ENCODE peak calls at places on chromosome 14, in eight cellular contexts. One of them, this sample, is unnamed.

GRCh38 chr14:28768549-28768870 is 1.9 kb downstream of the FOXG1 start:
- DNase-seq in T-helper 2 cell: no peak
- DNase-seq in AML-193: no peak
- DNase-seq in NCI-H1092 treated with DMSO at 0.1 percent for 48 hours: no peak
- DNase-seq in Jurkat, Clone E6-1: no peak
- DNase-seq in GOT3: no peak
- DNase-seq in body of pancreas: no peak
- DNase-seq in HTR-8/SVneo: no peak
- DNase-seq in this sample: no peak

GRCh38 chr14:95862243-95862642 is 14.4 kb upstream of the TUNAR start:
- DNase-seq in T-helper 2 cell: no peak
- DNase-seq in AML-193: no peak
- DNase-seq in NCI-H1092 treated with DMSO at 0.1 percent for 48 hours: no peak
- DNase-seq in Jurkat, Clone E6-1: no peak
- DNase-seq in GOT3: no peak
- DNase-seq in body of pancreas: no peak
- DNase-seq in HTR-8/SVneo: no peak
- DNase-seq in this sample: no peak

GRCh38 chr14:38290601-38291190 is 34.8 kb upstream of the CLEC14A start:
- DNase-seq in T-helper 2 cell: no peak
- DNase-seq in AML-193: no peak
- DNase-seq in NCI-H1092 treated with DMSO at 0.1 percent for 48 hours: no peak
- DNase-seq in Jurkat, Clone E6-1: no peak
- DNase-seq in GOT3: no peak
- DNase-seq in body of pancreas: no peak
- DNase-seq in HTR-8/SVneo: peak
- DNase-seq in this sample: peak

GRCh38 chr14:105392161-105393090 is 5.9 kb upstream of the TEX22 start:
- DNase-seq in T-helper 2 cell: no peak
- DNase-seq in AML-193: no peak
- DNase-seq in NCI-H1092 treated with DMSO at 0.1 percent for 48 hours: no peak
- DNase-seq in Jurkat, Clone E6-1: no peak
- DNase-seq in GOT3: no peak
- DNase-seq in body of pancreas: no peak
- DNase-seq in HTR-8/SVneo: no peak
- DNase-seq in this sample: no peak

GRCh38 chr14:105151131-105151837 is 17.3 kb downstream of the JAG2 start:
- DNase-seq in T-helper 2 cell: no peak
- DNase-seq in AML-193: no peak
- DNase-seq in NCI-H1092 treated with DMSO at 0.1 percent for 48 hours: no peak
- DNase-seq in Jurkat, Clone E6-1: no peak
- DNase-seq in GOT3: no peak
- DNase-seq in body of pancreas: no peak
- DNase-seq in HTR-8/SVneo: no peak
- DNase-seq in this sample: no peak

GRCh38 chr14:71113376-71113775 is 206.1 kb downstream of the PCNX1 start:
- DNase-seq in T-helper 2 cell: no peak
- DNase-seq in AML-193: no peak
- DNase-seq in NCI-H1092 treated with DMSO at 0.1 percent for 48 hours: no peak
- DNase-seq in Jurkat, Clone E6-1: no peak
- DNase-seq in GOT3: no peak
- DNase-seq in body of pancreas: no peak
- DNase-seq in HTR-8/SVneo: no peak
- DNase-seq in this sample: no peak

GRCh38 chr14:68884031-68885030 is 91.5 kb upstream of the ZFP36L1 start:
- DNase-seq in T-helper 2 cell: no peak
- DNase-seq in AML-193: no peak
- DNase-seq in NCI-H1092 treated with DMSO at 0.1 percent for 48 hours: peak
- DNase-seq in Jurkat, Clone E6-1: no peak
- DNase-seq in GOT3: no peak
- DNase-seq in body of pancreas: no peak
- DNase-seq in HTR-8/SVneo: no peak
- DNase-seq in this sample: no peak

GRCh38 chr14:75470238-75470797 is 42.5 kb downstream of the JDP2 start:
- DNase-seq in T-helper 2 cell: no peak
- DNase-seq in AML-193: no peak
- DNase-seq in NCI-H1092 treated with DMSO at 0.1 percent for 48 hours: peak
- DNase-seq in Jurkat, Clone E6-1: no peak
- DNase-seq in GOT3: no peak
- DNase-seq in body of pancreas: peak
- DNase-seq in HTR-8/SVneo: no peak
- DNase-seq in this sample: no peak

GRCh38 chr14:68510201-68510600 is 282.7 kb downstream of the ZFP36L1 start:
- DNase-seq in T-helper 2 cell: no peak
- DNase-seq in AML-193: no peak
- DNase-seq in NCI-H1092 treated with DMSO at 0.1 percent for 48 hours: no peak
- DNase-seq in Jurkat, Clone E6-1: no peak
- DNase-seq in GOT3: no peak
- DNase-seq in body of pancreas: no peak
- DNase-seq in HTR-8/SVneo: no peak
- DNase-seq in this sample: no peak

GRCh38 chr14:67970923-67971322 is 151.3 kb downstream of the RAD51B start:
- DNase-seq in T-helper 2 cell: no peak
- DNase-seq in AML-193: no peak
- DNase-seq in NCI-H1092 treated with DMSO at 0.1 percent for 48 hours: no peak
- DNase-seq in Jurkat, Clone E6-1: no peak
- DNase-seq in GOT3: no peak
- DNase-seq in body of pancreas: no peak
- DNase-seq in HTR-8/SVneo: no peak
- DNase-seq in this sample: no peak

GRCh38 chr14:99779751-99780150 is 13.5 kb upstream of the EML1 start:
- DNase-seq in T-helper 2 cell: no peak
- DNase-seq in AML-193: no peak
- DNase-seq in NCI-H1092 treated with DMSO at 0.1 percent for 48 hours: no peak
- DNase-seq in Jurkat, Clone E6-1: no peak
- DNase-seq in GOT3: no peak
- DNase-seq in body of pancreas: no peak
- DNase-seq in HTR-8/SVneo: no peak
- DNase-seq in this sample: peak

GRCh38 chr14:68604361-68604730 is 188.5 kb downstream of the ZFP36L1 start:
- DNase-seq in T-helper 2 cell: no peak
- DNase-seq in AML-193: no peak
- DNase-seq in NCI-H1092 treated with DMSO at 0.1 percent for 48 hours: no peak
- DNase-seq in Jurkat, Clone E6-1: no peak
- DNase-seq in GOT3: no peak
- DNase-seq in body of pancreas: no peak
- DNase-seq in HTR-8/SVneo: no peak
- DNase-seq in this sample: no peak

GRCh38 chr14:93772263-93772662 is 16.0 kb downstream of the PRIMA1 start:
- DNase-seq in T-helper 2 cell: no peak
- DNase-seq in AML-193: no peak
- DNase-seq in NCI-H1092 treated with DMSO at 0.1 percent for 48 hours: no peak
- DNase-seq in Jurkat, Clone E6-1: no peak
- DNase-seq in GOT3: no peak
- DNase-seq in body of pancreas: no peak
- DNase-seq in HTR-8/SVneo: no peak
- DNase-seq in this sample: no peak

GRCh38 chr14:89360277-89360676 is 56.8 kb downstream of the FOXN3 start:
- DNase-seq in T-helper 2 cell: no peak
- DNase-seq in AML-193: no peak
- DNase-seq in NCI-H1092 treated with DMSO at 0.1 percent for 48 hours: no peak
- DNase-seq in Jurkat, Clone E6-1: no peak
- DNase-seq in GOT3: no peak
- DNase-seq in body of pancreas: no peak
- DNase-seq in HTR-8/SVneo: no peak
- DNase-seq in this sample: no peak

GRCh38 chr14:40347675-40348074 is 915.4 kb upstream of the FBXO33 start:
- DNase-seq in T-helper 2 cell: no peak
- DNase-seq in AML-193: no peak
- DNase-seq in NCI-H1092 treated with DMSO at 0.1 percent for 48 hours: no peak
- DNase-seq in Jurkat, Clone E6-1: no peak
- DNase-seq in GOT3: no peak
- DNase-seq in body of pancreas: no peak
- DNase-seq in HTR-8/SVneo: no peak
- DNase-seq in this sample: no peak

GRCh38 chr14:69612759-69613145 is 1.4 kb downstream of the SUSD6 start:
- DNase-seq in T-helper 2 cell: no peak
- DNase-seq in AML-193: no peak
- DNase-seq in NCI-H1092 treated with DMSO at 0.1 percent for 48 hours: peak
- DNase-seq in Jurkat, Clone E6-1: no peak
- DNase-seq in GOT3: no peak
- DNase-seq in body of pancreas: no peak
- DNase-seq in HTR-8/SVneo: no peak
- DNase-seq in this sample: no peak

GRCh38 chr14:90905531-90905930 is 89.3 kb upstream of the TTC7B start:
- DNase-seq in T-helper 2 cell: no peak
- DNase-seq in AML-193: no peak
- DNase-seq in NCI-H1092 treated with DMSO at 0.1 percent for 48 hours: no peak
- DNase-seq in Jurkat, Clone E6-1: no peak
- DNase-seq in GOT3: no peak
- DNase-seq in body of pancreas: no peak
- DNase-seq in HTR-8/SVneo: no peak
- DNase-seq in this sample: no peak

GRCh38 chr14:20262642-20263128 is 23.6 kb downstream of the OR11H4 start:
- DNase-seq in T-helper 2 cell: no peak
- DNase-seq in AML-193: no peak
- DNase-seq in NCI-H1092 treated with DMSO at 0.1 percent for 48 hours: no peak
- DNase-seq in Jurkat, Clone E6-1: no peak
- DNase-seq in GOT3: no peak
- DNase-seq in body of pancreas: no peak
- DNase-seq in HTR-8/SVneo: peak
- DNase-seq in this sample: no peak

GRCh38 chr14:104143521-104144452 is 5.4 kb downstream of the KIF26A start:
- DNase-seq in T-helper 2 cell: no peak
- DNase-seq in AML-193: no peak
- DNase-seq in NCI-H1092 treated with DMSO at 0.1 percent for 48 hours: no peak
- DNase-seq in Jurkat, Clone E6-1: no peak
- DNase-seq in GOT3: no peak
- DNase-seq in body of pancreas: no peak
- DNase-seq in HTR-8/SVneo: no peak
- DNase-seq in this sample: no peak

GRCh38 chr14:38884109-38884508 is 218.9 kb downstream of the SEC23A start:
- DNase-seq in T-helper 2 cell: no peak
- DNase-seq in AML-193: no peak
- DNase-seq in NCI-H1092 treated with DMSO at 0.1 percent for 48 hours: no peak
- DNase-seq in Jurkat, Clone E6-1: no peak
- DNase-seq in GOT3: no peak
- DNase-seq in body of pancreas: no peak
- DNase-seq in HTR-8/SVneo: no peak
- DNase-seq in this sample: no peak

GRCh38 chr14:87522575-87522974 is 470.4 kb downstream of the GALC start:
- DNase-seq in T-helper 2 cell: no peak
- DNase-seq in AML-193: no peak
- DNase-seq in NCI-H1092 treated with DMSO at 0.1 percent for 48 hours: no peak
- DNase-seq in Jurkat, Clone E6-1: no peak
- DNase-seq in GOT3: no peak
- DNase-seq in body of pancreas: peak
- DNase-seq in HTR-8/SVneo: no peak
- DNase-seq in this sample: no peak

GRCh38 chr14:91845652-91846051 is 21.7 kb downstream of the TC2N start:
- DNase-seq in T-helper 2 cell: no peak
- DNase-seq in AML-193: no peak
- DNase-seq in NCI-H1092 treated with DMSO at 0.1 percent for 48 hours: no peak
- DNase-seq in Jurkat, Clone E6-1: no peak
- DNase-seq in GOT3: no peak
- DNase-seq in body of pancreas: no peak
- DNase-seq in HTR-8/SVneo: no peak
- DNase-seq in this sample: no peak

GRCh38 chr14:87133073-87133815 is 859.7 kb downstream of the GALC start:
- DNase-seq in T-helper 2 cell: no peak
- DNase-seq in AML-193: no peak
- DNase-seq in NCI-H1092 treated with DMSO at 0.1 percent for 48 hours: no peak
- DNase-seq in Jurkat, Clone E6-1: no peak
- DNase-seq in GOT3: no peak
- DNase-seq in body of pancreas: no peak
- DNase-seq in HTR-8/SVneo: no peak
- DNase-seq in this sample: no peak

GRCh38 chr14:76007852-76008251 is 22.3 kb downstream of the IFT43 start:
- DNase-seq in T-helper 2 cell: no peak
- DNase-seq in AML-193: no peak
- DNase-seq in NCI-H1092 treated with DMSO at 0.1 percent for 48 hours: no peak
- DNase-seq in Jurkat, Clone E6-1: no peak
- DNase-seq in GOT3: no peak
- DNase-seq in body of pancreas: no peak
- DNase-seq in HTR-8/SVneo: no peak
- DNase-seq in this sample: no peak

GRCh38 chr14:66359500-66359899 is 126.7 kb upstream of the CCDC196 start:
- DNase-seq in T-helper 2 cell: no peak
- DNase-seq in AML-193: peak
- DNase-seq in NCI-H1092 treated with DMSO at 0.1 percent for 48 hours: peak
- DNase-seq in Jurkat, Clone E6-1: peak
- DNase-seq in GOT3: no peak
- DNase-seq in body of pancreas: no peak
- DNase-seq in HTR-8/SVneo: peak
- DNase-seq in this sample: no peak

GRCh38 chr14:50666772-50667490 is 1.2 kb downstream of the SAV1 start:
- DNase-seq in T-helper 2 cell: no peak
- DNase-seq in AML-193: no peak
- DNase-seq in NCI-H1092 treated with DMSO at 0.1 percent for 48 hours: peak
- DNase-seq in Jurkat, Clone E6-1: no peak
- DNase-seq in GOT3: no peak
- DNase-seq in body of pancreas: peak
- DNase-seq in HTR-8/SVneo: no peak
- DNase-seq in this sample: peak

GRCh38 chr14:64723691-64724577 is 19.7 kb downstream of the PLEKHG3 start:
- DNase-seq in T-helper 2 cell: no peak
- DNase-seq in AML-193: no peak
- DNase-seq in NCI-H1092 treated with DMSO at 0.1 percent for 48 hours: no peak
- DNase-seq in Jurkat, Clone E6-1: no peak
- DNase-seq in GOT3: no peak
- DNase-seq in body of pancreas: no peak
- DNase-seq in HTR-8/SVneo: no peak
- DNase-seq in this sample: no peak

GRCh38 chr14:96095058-96095457 is 55.9 kb downstream of the C14orf132 start:
- DNase-seq in T-helper 2 cell: no peak
- DNase-seq in AML-193: no peak
- DNase-seq in NCI-H1092 treated with DMSO at 0.1 percent for 48 hours: no peak
- DNase-seq in Jurkat, Clone E6-1: no peak
- DNase-seq in GOT3: no peak
- DNase-seq in body of pancreas: no peak
- DNase-seq in HTR-8/SVneo: no peak
- DNase-seq in this sample: no peak

GRCh38 chr14:59067135-59067894 is 121.2 kb upstream of the DAAM1 start:
- DNase-seq in T-helper 2 cell: no peak
- DNase-seq in AML-193: peak
- DNase-seq in NCI-H1092 treated with DMSO at 0.1 percent for 48 hours: no peak
- DNase-seq in Jurkat, Clone E6-1: no peak
- DNase-seq in GOT3: no peak
- DNase-seq in body of pancreas: no peak
- DNase-seq in HTR-8/SVneo: no peak
- DNase-seq in this sample: no peak

GRCh38 chr14:25537846-25538455 is 488.0 kb upstream of the STXBP6 start:
- DNase-seq in T-helper 2 cell: no peak
- DNase-seq in AML-193: peak
- DNase-seq in NCI-H1092 treated with DMSO at 0.1 percent for 48 hours: peak
- DNase-seq in Jurkat, Clone E6-1: peak
- DNase-seq in GOT3: no peak
- DNase-seq in body of pancreas: peak
- DNase-seq in HTR-8/SVneo: peak
- DNase-seq in this sample: peak

GRCh38 chr14:49173765-49174373 is 412.3 kb downstream of the RPS29 start:
- DNase-seq in T-helper 2 cell: no peak
- DNase-seq in AML-193: peak
- DNase-seq in NCI-H1092 treated with DMSO at 0.1 percent for 48 hours: peak
- DNase-seq in Jurkat, Clone E6-1: peak
- DNase-seq in GOT3: no peak
- DNase-seq in body of pancreas: peak
- DNase-seq in HTR-8/SVneo: peak
- DNase-seq in this sample: peak

GRCh38 chr14:61080591-61081010 is 99.6 kb downstream of the SLC38A6 start:
- DNase-seq in T-helper 2 cell: no peak
- DNase-seq in AML-193: no peak
- DNase-seq in NCI-H1092 treated with DMSO at 0.1 percent for 48 hours: no peak
- DNase-seq in Jurkat, Clone E6-1: no peak
- DNase-seq in GOT3: peak
- DNase-seq in body of pancreas: no peak
- DNase-seq in HTR-8/SVneo: no peak
- DNase-seq in this sample: no peak

GRCh38 chr14:26992403-26993115 is 394.7 kb upstream of the NOVA1 start:
- DNase-seq in T-helper 2 cell: no peak
- DNase-seq in AML-193: no peak
- DNase-seq in NCI-H1092 treated with DMSO at 0.1 percent for 48 hours: no peak
- DNase-seq in Jurkat, Clone E6-1: no peak
- DNase-seq in GOT3: no peak
- DNase-seq in body of pancreas: no peak
- DNase-seq in HTR-8/SVneo: no peak
- DNase-seq in this sample: no peak

GRCh38 chr14:102838531-102838930 is 61.3 kb downstream of the TRAF3 start:
- DNase-seq in T-helper 2 cell: no peak
- DNase-seq in AML-193: no peak
- DNase-seq in NCI-H1092 treated with DMSO at 0.1 percent for 48 hours: no peak
- DNase-seq in Jurkat, Clone E6-1: no peak
- DNase-seq in GOT3: no peak
- DNase-seq in body of pancreas: no peak
- DNase-seq in HTR-8/SVneo: no peak
- DNase-seq in this sample: no peak